ENCODE peak calls at places on chromosomes 3 and 15, in four cellular contexts. A, Z, P and Q are unnamed samples.

GRCh38 chr3:99834584-99834957 is 16.9 kb downstream of the CMSS1 start:
- DNase-seq in A (no peak), Z (no peak), P (no peak), Q (no peak)

GRCh38 chr3:106309274-106309673 is 440.5 kb upstream of the CBLB start:
- DNase-seq in A (no peak), Z (no peak), P (no peak), Q (no peak)

GRCh38 chr3:45362768-45363167 is 25.6 kb upstream of the LARS2 start:
- DNase-seq in A (no peak), Z (no peak), P (no peak), Q (no peak)

GRCh38 chr3:88003115-88003755 is 55.6 kb downstream of the CGGBP1 start:
- DNase-seq in A (peak; percentile 52), Z (no peak), P (peak; percentile 11), Q (peak; percentile 87)

GRCh38 chr15:69009353-69009752 is 5.1 kb upstream of the NOX5 start:
- DNase-seq in A (no peak), Z (no peak), P (no peak), Q (no peak)

GRCh38 chr3:148970311-148970710 is 21.0 kb upstream of the GYG1 start:
- DNase-seq in A (no peak), Z (no peak), P (no peak), Q (no peak)

GRCh38 chr3:9897408-9898372 is 5.0 kb upstream of the IL17RE start:
- DNase-seq in A (no peak), Z (no peak), P (peak; percentile 37), Q (no peak)

GRCh38 chr3:151156618-151157216 is 46.3 kb downstream of the GPR171 start:
- DNase-seq in A (peak; percentile 85), Z (no peak), P (peak; percentile 58), Q (peak; percentile 78)

GRCh38 chr3:48634661-48635221 is 520 bp downstream of the SLC26A6 start:
- DNase-seq in A (peak; percentile 67), Z (peak; percentile 85), P (peak; percentile 55), Q (peak; percentile 37)

GRCh38 chr3:82814660-82815059 is 1053.2 kb upstream of the GBE1 start:
- DNase-seq in A (no peak), Z (no peak), P (no peak), Q (no peak)

GRCh38 chr3:12556243-12556722 is 604 bp upstream of the MKRN2 start:
- DNase-seq in A (no peak), Z (no peak), P (no peak), Q (no peak)
- H3K27ac ChIP-seq in A (no peak overlapping the region), Z (peak overlapping the region; percentile 45), P (peak overlapping the region; percentile 95), Q (peak overlapping the region; percentile 94)

DNA sequence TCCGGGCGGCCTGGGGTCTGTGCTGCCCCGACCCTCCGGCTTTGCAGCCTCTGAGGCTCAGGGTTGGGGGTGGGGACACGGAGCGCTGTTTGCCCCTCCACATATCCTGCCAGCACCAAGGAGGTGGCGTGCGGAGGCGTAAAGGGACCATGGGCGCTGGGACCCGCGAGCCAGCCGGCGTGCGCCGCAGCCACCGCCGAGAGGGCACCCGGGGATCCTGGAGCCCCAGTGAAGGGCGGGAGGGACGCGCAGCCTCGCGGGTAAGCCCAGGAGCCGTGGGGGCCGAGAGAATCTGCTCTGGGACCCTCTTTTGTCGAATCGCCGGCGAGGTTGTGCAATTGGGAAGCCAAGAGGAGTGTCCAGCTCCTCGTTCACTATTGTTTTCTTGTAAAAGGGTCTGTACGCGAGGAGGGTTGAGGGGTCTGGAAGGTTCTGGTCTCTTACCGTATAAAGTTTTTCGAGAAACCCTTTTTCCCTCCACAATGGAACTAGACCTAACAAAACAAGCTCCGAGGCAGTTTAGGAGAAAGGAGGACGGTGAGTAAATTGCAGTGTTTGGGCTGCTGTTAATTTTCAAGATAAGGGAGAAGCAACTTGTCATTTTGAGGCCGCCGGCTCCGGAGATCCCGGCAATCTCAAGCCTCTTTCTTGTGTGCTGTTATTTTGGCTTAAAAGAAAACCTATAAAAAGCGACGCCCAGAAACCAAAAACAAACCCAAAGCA is 29.9 kb upstream of the ST3GAL6 start:
- DNase-seq in A (peak; percentile 67), Z (no peak), P (peak; percentile 16), Q (peak; percentile 56)
- H3K27ac ChIP-seq in A (no peak overlapping the region), Z (no peak overlapping the region), P (peak overlapping the region; percentile 78), Q (peak overlapping the region; percentile 66)

DNA sequence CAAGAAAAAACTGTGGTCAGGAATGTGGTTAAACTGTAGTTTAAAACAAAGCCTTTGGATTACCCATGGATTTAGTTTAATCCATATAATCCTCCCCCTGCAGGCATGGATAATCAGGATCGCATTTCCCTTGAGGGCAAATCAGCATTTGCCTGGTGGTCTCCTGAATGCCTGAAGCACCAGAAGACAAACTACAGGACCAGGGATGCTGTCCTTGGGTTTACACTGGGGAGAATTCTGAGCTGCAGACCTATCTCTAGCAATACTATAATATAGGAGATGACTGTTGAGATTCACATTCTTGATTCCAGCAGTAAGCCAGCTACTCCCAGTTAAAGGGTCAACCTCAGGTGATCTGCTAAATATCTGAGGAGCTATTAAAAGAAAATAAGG is 10.6 kb downstream of the PIK3CB start:
- DNase-seq in A (peak; percentile 82), Z (peak; percentile 71), P (no peak), Q (peak; percentile 64)
- H3K27ac ChIP-seq in A (peak overlapping the region; percentile 96), Z (no peak overlapping the region), P (peak overlapping the region; percentile 40), Q (peak overlapping the region; percentile 65)

GRCh38 chr3:185856652-185857051 is 31.8 kb upstream of the IGF2BP2 start:
- DNase-seq in A (no peak), Z (no peak), P (no peak), Q (no peak)

GRCh38 chr3:185851959-185852358 is 27.1 kb upstream of the IGF2BP2 start:
- DNase-seq in A (no peak), Z (no peak), P (no peak), Q (no peak)

GRCh38 chr3:185851046-185851445 is 26.2 kb upstream of the IGF2BP2 start:
- DNase-seq in A (no peak), Z (no peak), P (no peak), Q (no peak)

GRCh38 chr3:185857208-185857607 is 32.4 kb upstream of the IGF2BP2 start:
- DNase-seq in A (no peak), Z (no peak), P (no peak), Q (no peak)

DNA sequence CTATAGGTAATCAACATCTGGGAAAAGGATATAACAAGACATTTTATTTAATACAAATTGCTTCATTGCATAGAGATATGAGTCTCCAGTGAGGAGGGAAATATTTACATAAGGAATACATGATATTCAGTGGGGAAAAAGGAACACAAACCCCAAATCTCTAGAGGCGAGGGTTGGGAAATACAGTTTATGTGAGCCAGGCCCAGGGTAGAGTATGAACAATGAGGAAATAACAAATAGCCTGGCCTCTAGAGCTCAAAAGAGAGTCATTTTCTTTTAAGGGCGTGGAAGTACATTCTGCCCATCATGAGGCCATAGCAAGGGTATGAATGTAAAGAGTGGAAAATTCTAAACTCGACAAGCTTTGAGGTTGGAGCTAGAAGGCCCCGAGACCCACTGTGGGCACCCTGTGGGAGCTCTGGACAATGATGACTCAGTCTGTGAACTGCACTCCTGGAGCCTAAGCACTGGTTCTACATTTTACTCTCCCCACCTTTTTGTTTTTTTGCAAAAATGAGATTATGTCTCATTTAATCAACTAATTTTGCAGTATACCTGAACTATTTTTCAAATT is 27.8 kb upstream of the IGF2BP2 start:
- DNase-seq in A (no peak), Z (no peak), P (no peak), Q (no peak)
- H3K27ac ChIP-seq in A (no peak overlapping the region), Z (no peak overlapping the region), P (no peak overlapping the region), Q (no peak overlapping the region)

DNA sequence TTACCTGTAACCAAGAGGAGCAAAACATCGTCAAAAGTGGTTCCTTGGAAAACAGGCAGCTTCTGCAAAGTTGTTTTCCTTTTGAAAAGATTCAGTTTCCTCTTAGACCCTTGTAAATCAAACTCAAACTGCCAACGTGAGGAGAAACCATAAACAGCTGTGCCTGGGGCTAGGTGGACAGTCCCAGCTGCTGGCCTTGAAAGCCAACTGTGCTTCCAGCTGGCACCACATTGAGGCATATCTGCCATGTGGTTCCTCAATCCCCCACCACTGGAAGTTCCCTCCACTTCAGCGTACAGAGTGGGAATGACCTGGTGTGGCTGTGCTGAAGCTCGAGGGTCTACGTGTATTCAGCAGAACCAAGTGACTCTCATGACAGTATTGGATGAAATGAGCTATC is 40.9 kb downstream of the HRH1 start:
- DNase-seq in A (no peak), Z (no peak), P (no peak), Q (no peak)
- H3K27ac ChIP-seq in A (no peak overlapping the region), Z (no peak overlapping the region), P (peak overlapping the region; percentile 94), Q (no peak overlapping the region)

DNA sequence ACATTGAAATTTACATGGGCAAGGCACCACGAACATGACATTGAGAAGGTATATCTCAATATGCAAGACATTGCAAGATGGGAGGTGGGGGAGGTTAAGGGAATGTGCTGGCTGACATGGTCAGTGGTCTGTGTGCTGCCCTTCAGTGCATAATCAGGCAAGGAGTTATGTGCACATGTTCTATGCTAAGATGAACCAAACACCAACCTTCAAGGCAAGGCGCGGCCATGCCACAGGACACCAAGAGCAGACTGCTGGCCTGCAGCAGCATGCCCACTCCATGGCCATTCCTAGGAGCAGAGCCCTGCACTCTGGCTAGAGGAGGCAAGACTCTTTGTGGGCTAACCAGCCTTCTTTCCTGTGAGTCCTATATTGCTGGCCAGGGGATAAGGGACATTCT is 40.9 kb upstream of the TSPAN3 start:
- DNase-seq in A (no peak), Z (no peak), P (no peak), Q (no peak)
- H3K27ac ChIP-seq in A (no peak overlapping the region), Z (no peak overlapping the region), P (no peak overlapping the region), Q (no peak overlapping the region)

DNA sequence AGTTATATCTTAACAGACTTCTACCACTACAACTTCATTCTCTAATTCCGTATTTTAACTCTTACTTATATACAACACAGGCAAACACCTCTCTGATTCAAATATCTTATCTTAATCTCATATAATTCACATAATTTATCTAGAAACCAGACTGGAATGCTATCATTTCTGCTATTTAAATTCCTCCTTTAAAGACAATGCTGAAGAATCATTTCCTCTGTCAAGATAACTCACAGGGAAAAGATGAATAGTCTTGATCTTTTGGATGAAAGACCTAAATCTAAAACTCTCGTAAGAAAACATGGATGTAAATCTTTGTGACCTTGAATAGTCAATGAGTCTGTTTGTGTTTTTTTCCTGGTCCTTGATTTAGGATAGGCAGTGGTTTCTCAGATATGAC is 135.3 kb upstream of the PLXND1 start:
- DNase-seq in A (no peak), Z (no peak), P (no peak), Q (no peak)
- H3K27ac ChIP-seq in A (no peak overlapping the region), Z (no peak overlapping the region), P (no peak overlapping the region), Q (no peak overlapping the region)

GRCh38 chr3:120796944-120797343 is 54.4 kb downstream of the GTF2E1 start:
- DNase-seq in A (no peak), Z (no peak), P (no peak), Q (no peak)
- H3K27ac ChIP-seq in A (no peak overlapping the region), Z (no peak overlapping the region), P (no peak overlapping the region), Q (no peak overlapping the region)

GRCh38 chr3:52022323-52023100 is 26.8 kb upstream of the RPL29 start:
- DNase-seq in A (peak; percentile 61), Z (no peak), P (no peak), Q (no peak)
- H3K27ac ChIP-seq in A (no peak overlapping the region), Z (no peak overlapping the region), P (peak overlapping the region; percentile 10), Q (no peak overlapping the region)